ENCODE peak calls at places on chromosomes 3 and 15, in eight cellular contexts. One of them, this sample, is unnamed.

GRCh38 chr3:136559896-136560295 is 192.3 kb downstream of the STAG1 start:
- DNase-seq in A549: no peak
- DNase-seq in ovary: no peak
- DNase-seq in tibial nerve: no peak
- DNase-seq in sigmoid colon: no peak
- DNase-seq in upper lobe of left lung: no peak
- DNase-seq in suprapubic skin: no peak
- DNase-seq in K562: no peak
- DNase-seq in this sample: no peak

GRCh38 chr15:66075947-66076346 is 177.6 kb downstream of the MEGF11 start:
- DNase-seq in A549: no peak
- DNase-seq in ovary: no peak
- DNase-seq in tibial nerve: no peak
- DNase-seq in sigmoid colon: no peak
- DNase-seq in upper lobe of left lung: no peak
- DNase-seq in suprapubic skin: no peak
- DNase-seq in K562: no peak
- DNase-seq in this sample: no peak

GRCh38 chr3:149559525-149559924 is 85.0 kb downstream of the TM4SF4 start:
- DNase-seq in A549: no peak
- DNase-seq in ovary: no peak
- DNase-seq in tibial nerve: no peak
- DNase-seq in sigmoid colon: no peak
- DNase-seq in upper lobe of left lung: no peak
- DNase-seq in suprapubic skin: no peak
- DNase-seq in K562: no peak
- DNase-seq in this sample: no peak

GRCh38 chr3:117666827-117667226 is 957.2 kb downstream of the TUSC7 start:
- DNase-seq in A549: no peak
- DNase-seq in ovary: no peak
- DNase-seq in tibial nerve: no peak
- DNase-seq in sigmoid colon: no peak
- DNase-seq in upper lobe of left lung: no peak
- DNase-seq in suprapubic skin: no peak
- DNase-seq in K562: no peak
- DNase-seq in this sample: no peak

GRCh38 chr15:59918994-59919951 is 84.8 kb upstream of the FOXB1 start:
- DNase-seq in A549: peak; percentile 47
- DNase-seq in ovary: no peak
- DNase-seq in tibial nerve: no peak
- DNase-seq in sigmoid colon: no peak
- DNase-seq in upper lobe of left lung: no peak
- DNase-seq in suprapubic skin: no peak
- DNase-seq in K562: no peak
- DNase-seq in this sample: no peak

GRCh38 chr15:85689729-85690128 is 105.0 kb downstream of the KLHL25 start:
- DNase-seq in A549: no peak
- DNase-seq in ovary: no peak
- DNase-seq in tibial nerve: no peak
- DNase-seq in sigmoid colon: no peak
- DNase-seq in upper lobe of left lung: peak; percentile 63
- DNase-seq in suprapubic skin: no peak
- DNase-seq in K562: no peak
- DNase-seq in this sample: peak; percentile 56

GRCh38 chr3:183524476-183524875 is 31.0 kb downstream of the KLHL6 start:
- DNase-seq in A549: no peak
- DNase-seq in ovary: no peak
- DNase-seq in tibial nerve: no peak
- DNase-seq in sigmoid colon: no peak
- DNase-seq in upper lobe of left lung: no peak
- DNase-seq in suprapubic skin: no peak
- DNase-seq in K562: no peak
- DNase-seq in this sample: no peak

GRCh38 chr15:72358532-72359180 is 17.2 kb downstream of the HEXA start:
- DNase-seq in A549: no peak
- DNase-seq in ovary: no peak
- DNase-seq in tibial nerve: no peak
- DNase-seq in sigmoid colon: peak; percentile 74
- DNase-seq in upper lobe of left lung: peak; percentile 53
- DNase-seq in suprapubic skin: peak; percentile 84
- DNase-seq in K562: peak; percentile 20
- DNase-seq in this sample: peak; percentile 30

GRCh38 chr3:172355836-172356235 is 92.4 kb downstream of the GHSR start:
- DNase-seq in A549: peak; percentile 28
- DNase-seq in ovary: peak; percentile 43
- DNase-seq in tibial nerve: no peak
- DNase-seq in sigmoid colon: no peak
- DNase-seq in upper lobe of left lung: no peak
- DNase-seq in suprapubic skin: no peak
- DNase-seq in K562: no peak
- DNase-seq in this sample: peak; percentile 24

DNA sequence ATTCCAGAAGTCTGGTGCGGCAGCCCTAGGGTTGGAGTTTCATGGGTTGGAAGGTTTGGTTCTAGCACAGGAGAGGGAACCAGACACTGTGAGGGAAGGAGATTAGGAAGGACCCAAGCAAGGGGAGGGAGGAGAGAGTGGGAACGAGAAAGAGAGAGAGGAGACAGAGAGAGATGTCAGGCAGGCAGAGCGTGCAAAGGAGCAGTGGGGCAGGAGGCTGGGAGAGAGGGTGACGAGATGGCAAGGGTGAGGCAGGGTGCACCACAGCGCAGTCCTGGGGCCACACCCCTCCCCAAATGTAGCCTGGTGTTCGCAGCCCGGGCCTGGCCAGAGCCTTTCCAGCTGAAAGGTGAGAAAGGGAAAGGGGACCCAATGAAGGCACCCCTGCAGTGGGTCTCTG is 162.9 kb upstream of the TLE3 start:
- DNase-seq in A549: no peak
- DNase-seq in ovary: no peak
- DNase-seq in tibial nerve: no peak
- DNase-seq in sigmoid colon: no peak
- DNase-seq in upper lobe of left lung: no peak
- DNase-seq in suprapubic skin: no peak
- DNase-seq in K562: no peak
- DNase-seq in this sample: no peak
- H3K4me3 ChIP-seq in A549: no peak overlapping the region
- H3K4me3 ChIP-seq in ovary: no peak overlapping the region
- H3K4me3 ChIP-seq in tibial nerve: no peak overlapping the region
- H3K4me3 ChIP-seq in sigmoid colon: no peak overlapping the region
- H3K4me3 ChIP-seq in upper lobe of left lung: no peak overlapping the region
- H3K4me3 ChIP-seq in suprapubic skin: no peak overlapping the region
- H3K4me3 ChIP-seq in K562: no peak overlapping the region
- H3K4me3 ChIP-seq in this sample: no peak overlapping the region

DNA sequence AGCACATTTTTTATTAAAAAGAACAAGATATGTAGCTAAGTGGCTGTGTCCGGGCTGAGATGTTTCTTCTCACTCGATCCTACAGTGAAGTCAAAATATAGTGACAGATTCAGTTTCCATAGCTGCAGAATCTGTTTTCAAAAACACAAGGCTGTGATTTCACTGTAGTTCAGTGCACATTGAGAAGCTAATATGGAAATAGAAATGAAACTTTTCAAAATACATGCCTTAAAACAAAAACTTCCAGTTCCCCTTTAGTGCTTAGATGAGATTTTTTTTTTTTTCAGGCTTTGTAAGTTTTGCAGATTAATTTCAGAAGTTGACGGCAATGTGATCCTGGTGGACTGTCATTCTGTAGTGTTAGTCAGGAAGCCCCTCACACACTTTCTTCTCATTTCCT is 23.8 kb upstream of the TRAK1 start:
- DNase-seq in A549: no peak
- DNase-seq in ovary: no peak
- DNase-seq in tibial nerve: no peak
- DNase-seq in sigmoid colon: no peak
- DNase-seq in upper lobe of left lung: no peak
- DNase-seq in suprapubic skin: no peak
- DNase-seq in K562: no peak
- DNase-seq in this sample: no peak
- H3K27ac ChIP-seq in A549: peak overlapping the region; percentile 7
- H3K27ac ChIP-seq in ovary: peak overlapping the region; percentile 34
- H3K27ac ChIP-seq in tibial nerve: peak overlapping the region; percentile 81
- H3K27ac ChIP-seq in sigmoid colon: peak overlapping the region; percentile 83
- H3K27ac ChIP-seq in upper lobe of left lung: peak overlapping the region; percentile 80
- H3K27ac ChIP-seq in suprapubic skin: peak overlapping the region; percentile 79
- H3K27ac ChIP-seq in K562: no peak overlapping the region
- H3K27ac ChIP-seq in this sample: peak overlapping the region; percentile 64

DNA sequence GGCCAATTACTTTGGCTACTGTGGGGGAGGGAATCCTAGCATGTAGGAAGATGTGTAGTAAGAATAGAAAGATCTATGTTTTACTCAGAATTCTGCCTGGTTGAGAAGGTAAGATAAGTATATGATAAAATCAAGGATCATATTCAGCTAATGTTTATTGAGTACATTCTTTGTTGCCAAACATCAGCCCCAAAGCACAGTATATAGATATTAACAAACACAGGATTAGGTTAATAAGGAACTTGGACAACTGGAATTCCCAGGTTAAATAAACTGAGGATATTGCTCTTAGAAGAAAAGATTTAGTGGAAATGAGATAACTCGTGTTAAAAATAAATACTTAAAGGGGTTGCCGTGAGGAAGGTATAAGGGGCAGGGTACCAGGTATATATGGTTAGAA is 129.6 kb downstream of the FILIP1L start:
- DNase-seq in A549: no peak
- DNase-seq in ovary: no peak
- DNase-seq in tibial nerve: no peak
- DNase-seq in sigmoid colon: no peak
- DNase-seq in upper lobe of left lung: no peak
- DNase-seq in suprapubic skin: no peak
- DNase-seq in K562: no peak
- DNase-seq in this sample: no peak
- TF ChIP-seq EP300 in A549: no peak
- TF ChIP-seq EP300 in ovary: no peak
- TF ChIP-seq EP300 in tibial nerve: no peak
- TF ChIP-seq EP300 in sigmoid colon: no peak
- TF ChIP-seq EP300 in upper lobe of left lung: no peak
- TF ChIP-seq EP300 in suprapubic skin: no peak
- TF ChIP-seq EP300 in K562: no peak
- TF ChIP-seq EP300 in this sample: no peak

GRCh38 chr15:27271258-27271657 is 300.3 kb downstream of the GABRG3 start:
- DNase-seq in A549: no peak
- DNase-seq in ovary: no peak
- DNase-seq in tibial nerve: no peak
- DNase-seq in sigmoid colon: no peak
- DNase-seq in upper lobe of left lung: no peak
- DNase-seq in suprapubic skin: no peak
- DNase-seq in K562: no peak
- DNase-seq in this sample: no peak
- H3K4me3 ChIP-seq in A549: no peak overlapping the region
- H3K4me3 ChIP-seq in ovary: no peak overlapping the region
- H3K4me3 ChIP-seq in tibial nerve: no peak overlapping the region
- H3K4me3 ChIP-seq in sigmoid colon: no peak overlapping the region
- H3K4me3 ChIP-seq in upper lobe of left lung: no peak overlapping the region
- H3K4me3 ChIP-seq in suprapubic skin: no peak overlapping the region
- H3K4me3 ChIP-seq in K562: no peak overlapping the region
- H3K4me3 ChIP-seq in this sample: no peak overlapping the region

GRCh38 chr3:169241575-169241927 is 422.0 kb downstream of the MECOM start:
- DNase-seq in A549: no peak
- DNase-seq in ovary: no peak
- DNase-seq in tibial nerve: no peak
- DNase-seq in sigmoid colon: no peak
- DNase-seq in upper lobe of left lung: no peak
- DNase-seq in suprapubic skin: no peak
- DNase-seq in K562: no peak
- DNase-seq in this sample: no peak

GRCh38 chr3:169243579-169243978 is 419.9 kb downstream of the MECOM start:
- DNase-seq in A549: no peak
- DNase-seq in ovary: no peak
- DNase-seq in tibial nerve: no peak
- DNase-seq in sigmoid colon: no peak
- DNase-seq in upper lobe of left lung: no peak
- DNase-seq in suprapubic skin: no peak
- DNase-seq in K562: no peak
- DNase-seq in this sample: no peak

GRCh38 chr3:169240786-169241486 is 422.6 kb downstream of the MECOM start:
- DNase-seq in A549: no peak
- DNase-seq in ovary: no peak
- DNase-seq in tibial nerve: no peak
- DNase-seq in sigmoid colon: no peak
- DNase-seq in upper lobe of left lung: no peak
- DNase-seq in suprapubic skin: no peak
- DNase-seq in K562: no peak
- DNase-seq in this sample: no peak

GRCh38 chr3:169243122-169243521 is 420.4 kb downstream of the MECOM start:
- DNase-seq in A549: no peak
- DNase-seq in ovary: no peak
- DNase-seq in tibial nerve: no peak
- DNase-seq in sigmoid colon: no peak
- DNase-seq in upper lobe of left lung: no peak
- DNase-seq in suprapubic skin: no peak
- DNase-seq in K562: no peak
- DNase-seq in this sample: no peak

GRCh38 chr3:169241928-169242751 is 421.4 kb downstream of the MECOM start:
- DNase-seq in A549: no peak
- DNase-seq in ovary: no peak
- DNase-seq in tibial nerve: no peak
- DNase-seq in sigmoid colon: peak; percentile 61
- DNase-seq in upper lobe of left lung: peak; percentile 37
- DNase-seq in suprapubic skin: no peak
- DNase-seq in K562: no peak
- DNase-seq in this sample: no peak
- H3K27ac ChIP-seq in A549: no peak overlapping the region
- H3K27ac ChIP-seq in ovary: no peak overlapping the region
- H3K27ac ChIP-seq in tibial nerve: peak overlapping the region; percentile 66
- H3K27ac ChIP-seq in sigmoid colon: no peak overlapping the region
- H3K27ac ChIP-seq in upper lobe of left lung: peak overlapping the region; percentile 80
- H3K27ac ChIP-seq in suprapubic skin: no peak overlapping the region
- H3K27ac ChIP-seq in K562: no peak overlapping the region
- H3K27ac ChIP-seq in this sample: peak overlapping the region; percentile 8

This sample was measured in transverse colon.